ENCODE peak calls at places on chromosomes 7 and 10, in eight cellular contexts. One of them, this sample, is unnamed.

GRCh38 chr7:37694208-37695080 is 10.9 kb downstream of the GPR141 start:
- DNase-seq in heart left ventricle: peak; percentile 56
- DNase-seq in right lobe of liver: peak; percentile 61
- DNase-seq in gastrocnemius medialis: peak; percentile 8
- DNase-seq in transverse colon: no peak
- DNase-seq in esophagus squamous epithelium: no peak
- DNase-seq in A549: peak; percentile 32
- DNase-seq in stomach: no peak
- DNase-seq in this sample: no peak

GRCh38 chr7:98870071-98870651 is 347 bp upstream of the TMEM130 start:
- DNase-seq in heart left ventricle: peak; percentile 67
- DNase-seq in right lobe of liver: peak; percentile 49
- DNase-seq in gastrocnemius medialis: no peak
- DNase-seq in transverse colon: peak; percentile 26
- DNase-seq in esophagus squamous epithelium: no peak
- DNase-seq in A549: peak; percentile 47
- DNase-seq in stomach: no peak
- DNase-seq in this sample: peak; percentile 49

GRCh38 chr7:102253973-102254370 is 32.7 kb upstream of the SH2B2 start:
- DNase-seq in heart left ventricle: no peak
- DNase-seq in right lobe of liver: no peak
- DNase-seq in gastrocnemius medialis: no peak
- DNase-seq in transverse colon: no peak
- DNase-seq in esophagus squamous epithelium: no peak
- DNase-seq in A549: no peak
- DNase-seq in stomach: no peak
- DNase-seq in this sample: no peak

GRCh38 chr7:73613954-73614735 is 10.2 kb downstream of the MLXIPL start:
- DNase-seq in heart left ventricle: no peak
- DNase-seq in right lobe of liver: no peak
- DNase-seq in gastrocnemius medialis: no peak
- DNase-seq in transverse colon: peak; percentile 38
- DNase-seq in esophagus squamous epithelium: no peak
- DNase-seq in A549: peak; percentile 79
- DNase-seq in stomach: no peak
- DNase-seq in this sample: peak; percentile 79

GRCh38 chr10:110547139-110547761 is 20.2 kb upstream of the SMC3 start:
- DNase-seq in heart left ventricle: no peak
- DNase-seq in right lobe of liver: no peak
- DNase-seq in gastrocnemius medialis: no peak
- DNase-seq in transverse colon: no peak
- DNase-seq in esophagus squamous epithelium: no peak
- DNase-seq in A549: peak; percentile 69
- DNase-seq in stomach: no peak
- DNase-seq in this sample: no peak

GRCh38 chr10:124743188-124744046 is 761 bp downstream of the FAM53B start:
- DNase-seq in heart left ventricle: peak; percentile 84
- DNase-seq in right lobe of liver: no peak
- DNase-seq in gastrocnemius medialis: no peak
- DNase-seq in transverse colon: no peak
- DNase-seq in esophagus squamous epithelium: no peak
- DNase-seq in A549: peak; percentile 27
- DNase-seq in stomach: peak; percentile 46
- DNase-seq in this sample: peak; percentile 71

GRCh38 chr10:100863433-100863832 is 49.3 kb upstream of the SLF2 start:
- DNase-seq in heart left ventricle: no peak
- DNase-seq in right lobe of liver: no peak
- DNase-seq in gastrocnemius medialis: no peak
- DNase-seq in transverse colon: no peak
- DNase-seq in esophagus squamous epithelium: no peak
- DNase-seq in A549: no peak
- DNase-seq in stomach: no peak
- DNase-seq in this sample: no peak

GRCh38 chr10:70174058-70174741 is 3.9 kb upstream of the SAR1A start:
- DNase-seq in heart left ventricle: no peak
- DNase-seq in right lobe of liver: no peak
- DNase-seq in gastrocnemius medialis: no peak
- DNase-seq in transverse colon: peak; percentile 25
- DNase-seq in esophagus squamous epithelium: no peak
- DNase-seq in A549: no peak
- DNase-seq in stomach: no peak
- DNase-seq in this sample: peak; percentile 31

GRCh38 chr7:3056713-3057388 is 13.2 kb upstream of the CARD11 start:
- DNase-seq in heart left ventricle: no peak
- DNase-seq in right lobe of liver: no peak
- DNase-seq in gastrocnemius medialis: no peak
- DNase-seq in transverse colon: no peak
- DNase-seq in esophagus squamous epithelium: no peak
- DNase-seq in A549: no peak
- DNase-seq in stomach: no peak
- DNase-seq in this sample: no peak

GRCh38 chr7:139060838-139061237 is 25.0 kb upstream of the ZC3HAV1L start:
- DNase-seq in heart left ventricle: no peak
- DNase-seq in right lobe of liver: no peak
- DNase-seq in gastrocnemius medialis: no peak
- DNase-seq in transverse colon: no peak
- DNase-seq in esophagus squamous epithelium: no peak
- DNase-seq in A549: no peak
- DNase-seq in stomach: no peak
- DNase-seq in this sample: no peak

GRCh38 chr10:21406595-21407218 is 118.8 kb downstream of the SKIDA1 start:
- DNase-seq in heart left ventricle: no peak
- DNase-seq in right lobe of liver: no peak
- DNase-seq in gastrocnemius medialis: no peak
- DNase-seq in transverse colon: no peak
- DNase-seq in esophagus squamous epithelium: no peak
- DNase-seq in A549: no peak
- DNase-seq in stomach: no peak
- DNase-seq in this sample: no peak

DNA sequence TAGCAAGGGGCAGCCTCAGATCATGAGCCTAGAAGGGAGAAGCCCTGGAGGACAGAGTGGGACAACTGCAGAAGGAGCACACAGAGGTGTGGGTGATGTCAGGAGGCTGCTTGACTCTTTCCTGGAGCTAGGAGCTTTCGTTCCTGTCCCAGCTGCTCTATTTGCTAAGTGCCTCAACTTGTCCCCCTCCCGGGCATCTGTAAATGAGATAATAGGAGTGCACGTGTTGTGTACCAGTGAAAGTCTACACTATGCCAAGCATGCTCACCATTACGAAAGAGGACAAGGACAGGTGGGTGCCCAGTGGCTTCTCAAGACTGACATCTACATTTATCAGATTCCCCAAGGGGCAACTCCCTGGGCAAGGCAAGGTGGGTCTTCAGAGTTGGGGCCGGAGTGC is 162.7 kb downstream of the KCNMA1 start:
- DNase-seq in heart left ventricle: no peak
- DNase-seq in right lobe of liver: no peak
- DNase-seq in gastrocnemius medialis: peak; percentile 36
- DNase-seq in transverse colon: no peak
- DNase-seq in esophagus squamous epithelium: no peak
- DNase-seq in A549: no peak
- DNase-seq in stomach: no peak
- DNase-seq in this sample: no peak
- TF ChIP-seq POLR2A in heart left ventricle: no peak
- TF ChIP-seq POLR2A in right lobe of liver: no peak
- TF ChIP-seq POLR2A in gastrocnemius medialis: no peak
- TF ChIP-seq POLR2A in transverse colon: no peak
- TF ChIP-seq POLR2A in esophagus squamous epithelium: no peak
- TF ChIP-seq POLR2A in A549: no peak
- TF ChIP-seq POLR2A in stomach: no peak
- TF ChIP-seq POLR2A in this sample: no peak

GRCh38 chr7:116588225-116588624 is 63.4 kb downstream of the CAV1 start:
- DNase-seq in heart left ventricle: no peak
- DNase-seq in right lobe of liver: no peak
- DNase-seq in gastrocnemius medialis: no peak
- DNase-seq in transverse colon: no peak
- DNase-seq in esophagus squamous epithelium: no peak
- DNase-seq in A549: no peak
- DNase-seq in stomach: no peak
- DNase-seq in this sample: no peak
- H3K27ac ChIP-seq in heart left ventricle: peak overlapping the region; percentile 57
- H3K27ac ChIP-seq in right lobe of liver: no peak overlapping the region
- H3K27ac ChIP-seq in gastrocnemius medialis: peak overlapping the region; percentile 1
- H3K27ac ChIP-seq in transverse colon: no peak overlapping the region
- H3K27ac ChIP-seq in esophagus squamous epithelium: peak overlapping the region; percentile 23
- H3K27ac ChIP-seq in A549: peak overlapping the region; percentile 80
- H3K27ac ChIP-seq in stomach: peak overlapping the region; percentile 47
- H3K27ac ChIP-seq in this sample: no peak overlapping the region

DNA sequence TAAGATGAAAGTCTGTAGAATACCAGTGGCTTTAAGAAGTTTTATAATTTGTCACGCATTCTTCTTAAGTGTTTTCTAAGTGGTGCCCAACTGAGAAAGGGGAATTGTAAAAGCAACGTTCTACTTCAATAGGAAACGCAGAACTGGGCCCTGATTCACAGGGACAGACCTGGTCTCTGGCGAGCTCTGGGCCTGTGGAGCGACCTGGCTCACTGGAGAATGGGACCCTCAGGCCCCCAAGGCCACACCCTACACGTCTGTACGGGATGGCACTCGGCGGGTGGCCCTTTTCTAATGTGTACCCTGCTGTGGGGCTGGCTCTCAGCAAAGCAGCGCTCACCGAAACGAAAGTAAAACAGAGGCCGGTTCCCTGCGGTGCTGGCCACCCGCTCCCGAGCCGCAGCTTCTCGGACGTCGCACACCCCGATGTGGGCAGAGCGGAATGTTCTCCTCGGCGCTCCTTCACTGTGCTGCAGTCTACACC is 205.0 kb downstream of the DIP2C start:
- DNase-seq in heart left ventricle: no peak
- DNase-seq in right lobe of liver: no peak
- DNase-seq in gastrocnemius medialis: no peak
- DNase-seq in transverse colon: peak; percentile 35
- DNase-seq in esophagus squamous epithelium: no peak
- DNase-seq in A549: no peak
- DNase-seq in stomach: peak; percentile 42
- DNase-seq in this sample: peak; percentile 23
- H3K4me3 ChIP-seq in heart left ventricle: peak overlapping the region; percentile 58
- H3K4me3 ChIP-seq in right lobe of liver: peak overlapping the region; percentile 49
- H3K4me3 ChIP-seq in gastrocnemius medialis: peak overlapping the region; percentile 46
- H3K4me3 ChIP-seq in transverse colon: peak overlapping the region; percentile 35
- H3K4me3 ChIP-seq in esophagus squamous epithelium: peak overlapping the region; percentile 52
- H3K4me3 ChIP-seq in A549: peak overlapping the region; percentile 33
- H3K4me3 ChIP-seq in stomach: peak overlapping the region; percentile 47
- H3K4me3 ChIP-seq in this sample: peak overlapping the region; percentile 38

DNA sequence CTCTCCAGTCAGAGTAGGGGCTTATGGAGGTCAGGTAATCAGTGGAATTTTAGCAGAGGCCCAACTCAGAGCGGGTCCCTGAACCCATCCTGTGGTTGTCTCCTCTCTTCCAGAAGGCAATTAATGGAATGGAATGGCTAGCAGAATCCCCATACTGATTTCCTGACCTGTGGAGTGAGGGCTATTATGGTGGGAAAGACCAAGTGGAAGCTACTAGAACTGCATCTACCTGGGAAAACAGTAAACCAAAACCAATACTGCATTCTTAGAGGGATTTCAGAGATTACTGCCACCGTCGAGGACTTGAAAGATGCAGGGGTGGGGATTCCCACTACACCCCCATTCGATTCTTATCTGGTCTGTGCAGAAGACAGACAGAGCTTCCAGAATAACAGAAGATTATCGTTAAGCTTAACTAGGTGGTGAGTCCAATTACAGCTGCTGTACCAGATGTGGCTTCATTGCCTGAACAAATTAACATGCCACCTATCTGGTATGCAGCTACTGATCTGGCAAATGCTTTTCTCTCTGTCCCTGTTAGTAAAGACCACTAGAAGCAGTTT is 73.2 kb downstream of the LMBR1 start:
- DNase-seq in heart left ventricle: no peak
- DNase-seq in right lobe of liver: no peak
- DNase-seq in gastrocnemius medialis: no peak
- DNase-seq in transverse colon: no peak
- DNase-seq in esophagus squamous epithelium: no peak
- DNase-seq in A549: no peak
- DNase-seq in stomach: no peak
- DNase-seq in this sample: no peak
- TF ChIP-seq POLR2A in heart left ventricle: no peak
- TF ChIP-seq POLR2A in right lobe of liver: no peak
- TF ChIP-seq POLR2A in gastrocnemius medialis: no peak
- TF ChIP-seq POLR2A in transverse colon: no peak
- TF ChIP-seq POLR2A in esophagus squamous epithelium: no peak
- TF ChIP-seq POLR2A in A549: no peak
- TF ChIP-seq POLR2A in stomach: no peak
- TF ChIP-seq POLR2A in this sample: no peak

GRCh38 chr7:92794386-92794785 is 42.0 kb downstream of the CDK6 start:
- DNase-seq in heart left ventricle: no peak
- DNase-seq in right lobe of liver: no peak
- DNase-seq in gastrocnemius medialis: no peak
- DNase-seq in transverse colon: no peak
- DNase-seq in esophagus squamous epithelium: no peak
- DNase-seq in A549: no peak
- DNase-seq in stomach: no peak
- DNase-seq in this sample: no peak

GRCh38 chr7:92788559-92789183 is 47.7 kb downstream of the CDK6 start:
- DNase-seq in heart left ventricle: no peak
- DNase-seq in right lobe of liver: no peak
- DNase-seq in gastrocnemius medialis: no peak
- DNase-seq in transverse colon: no peak
- DNase-seq in esophagus squamous epithelium: no peak
- DNase-seq in A549: peak; percentile 46
- DNase-seq in stomach: no peak
- DNase-seq in this sample: no peak

GRCh38 chr7:92793656-92794205 is 42.6 kb downstream of the CDK6 start:
- DNase-seq in heart left ventricle: no peak
- DNase-seq in right lobe of liver: no peak
- DNase-seq in gastrocnemius medialis: no peak
- DNase-seq in transverse colon: no peak
- DNase-seq in esophagus squamous epithelium: no peak
- DNase-seq in A549: no peak
- DNase-seq in stomach: no peak
- DNase-seq in this sample: no peak

GRCh38 chr7:92794846-92795245 is 41.5 kb downstream of the CDK6 start:
- DNase-seq in heart left ventricle: no peak
- DNase-seq in right lobe of liver: no peak
- DNase-seq in gastrocnemius medialis: no peak
- DNase-seq in transverse colon: no peak
- DNase-seq in esophagus squamous epithelium: no peak
- DNase-seq in A549: no peak
- DNase-seq in stomach: no peak
- DNase-seq in this sample: no peak

DNA sequence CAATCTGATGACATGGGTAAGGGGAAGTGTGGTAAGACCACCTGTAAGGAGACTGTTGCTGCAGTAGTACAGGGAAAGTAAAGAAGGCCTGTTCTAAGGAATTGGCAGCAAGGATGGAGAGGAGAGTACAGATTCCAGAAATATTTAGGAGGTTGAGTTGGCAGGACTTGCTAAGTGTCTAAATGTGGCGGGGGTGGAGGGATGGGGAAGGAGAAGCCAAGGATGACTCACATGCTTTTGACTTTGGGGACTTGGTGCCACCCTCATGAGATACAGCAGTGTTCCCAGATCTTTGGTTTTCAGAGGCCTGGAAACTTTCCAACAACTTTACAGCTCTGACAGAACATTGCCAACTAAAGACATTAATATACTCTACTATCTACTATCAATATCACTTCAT is 45.4 kb downstream of the CDK6 start:
- DNase-seq in heart left ventricle: no peak
- DNase-seq in right lobe of liver: no peak
- DNase-seq in gastrocnemius medialis: no peak
- DNase-seq in transverse colon: no peak
- DNase-seq in esophagus squamous epithelium: no peak
- DNase-seq in A549: no peak
- DNase-seq in stomach: no peak
- DNase-seq in this sample: no peak
- H3K27ac ChIP-seq in heart left ventricle: no peak overlapping the region
- H3K27ac ChIP-seq in right lobe of liver: no peak overlapping the region
- H3K27ac ChIP-seq in gastrocnemius medialis: no peak overlapping the region
- H3K27ac ChIP-seq in transverse colon: no peak overlapping the region
- H3K27ac ChIP-seq in esophagus squamous epithelium: no peak overlapping the region
- H3K27ac ChIP-seq in A549: peak overlapping the region; percentile 39
- H3K27ac ChIP-seq in stomach: no peak overlapping the region
- H3K27ac ChIP-seq in this sample: no peak overlapping the region

GRCh38 chr7:6614941-6615737 is at the start of gene ZNF853:
- DNase-seq in heart left ventricle: no peak
- DNase-seq in right lobe of liver: no peak
- DNase-seq in gastrocnemius medialis: no peak
- DNase-seq in transverse colon: no peak
- DNase-seq in esophagus squamous epithelium: no peak
- DNase-seq in A549: no peak
- DNase-seq in stomach: no peak
- DNase-seq in this sample: no peak
- H3K4me3 ChIP-seq in heart left ventricle: peak within 1 kb of the TSS; percentile 67
- H3K4me3 ChIP-seq in right lobe of liver: peak within 1 kb of the TSS; percentile 33
- H3K4me3 ChIP-seq in gastrocnemius medialis: peak within 1 kb of the TSS; percentile 65
- H3K4me3 ChIP-seq in transverse colon: peak within 1 kb of the TSS; percentile 74
- H3K4me3 ChIP-seq in esophagus squamous epithelium: peak within 1 kb of the TSS; percentile 57
- H3K4me3 ChIP-seq in A549: peak within 1 kb of the TSS; percentile 64
- H3K4me3 ChIP-seq in stomach: peak within 1 kb of the TSS; percentile 69
- H3K4me3 ChIP-seq in this sample: peak within 1 kb of the TSS; percentile 70